ENCODE peak calls at places on chromosomes 12 and 14, in six cellular contexts. V is IMR-90, B is trophoblast cell, T is mesenchymal stem cell, Z is H9, P is H1. A is an unnamed sample.
A peak's percentile ranks its signal among the peaks of the same experiment; 100 is the strongest.

GRCh38 chr12:15774819-15775218 is 14.4 kb downstream of the EPS8 start:
- DNase-seq in V (peak; percentile 51), B (no peak), T (no peak), Z (no peak), P (no peak), A (no peak)

GRCh38 chr12:232731-233614 is 19.0 kb upstream of the SLC6A12 start:
- DNase-seq in V (no peak), B (no peak), T (no peak), Z (peak; percentile 36), P (no peak), A (no peak)

GRCh38 chr12:83759906-83760305 is 1073.2 kb downstream of the TMTC2 start:
- DNase-seq in V (no peak), B (no peak), T (no peak), Z (no peak), P (no peak), A (no peak)

GRCh38 chr12:93302331-93303229 is 75.1 kb upstream of the NUDT4 start:
- DNase-seq in V (peak; percentile 97), B (no peak), T (peak; percentile 35), Z (no peak), P (no peak), A (no peak)

GRCh38 chr14:50560929-50561280 is 960 bp downstream of the ATL1 start:
- DNase-seq in V (peak; percentile 71), B (peak; percentile 81), T (peak; percentile 71), Z (peak; percentile 36), P (no peak), A (peak; percentile 63)

GRCh38 chr12:58533652-58534051 is 386.7 kb downstream of the LRIG3 start:
- DNase-seq in V (no peak), B (no peak), T (no peak), Z (no peak), P (no peak), A (no peak)

GRCh38 chr12:31929140-31929526 is 30.1 kb upstream of the RESF1 start:
- DNase-seq in V (no peak), B (no peak), T (no peak), Z (no peak), P (no peak), A (no peak)

GRCh38 chr12:100798799-100799198 is 4.2 kb downstream of the ANO4 start:
- DNase-seq in V (peak; percentile 52), B (no peak), T (peak; percentile 95), Z (no peak), P (no peak), A (no peak)

GRCh38 chr12:68435238-68435637 is 103.1 kb upstream of the MDM1 start:
- DNase-seq in V (no peak), B (no peak), T (no peak), Z (no peak), P (no peak), A (no peak)

GRCh38 chr12:68434391-68435007 is 102.3 kb upstream of the MDM1 start:
- DNase-seq in V (no peak), B (no peak), T (no peak), Z (no peak), P (no peak), A (no peak)

GRCh38 chr12:68440068-68440581 is 108.0 kb upstream of the MDM1 start:
- DNase-seq in V (peak; percentile 70), B (peak; percentile 44), T (peak; percentile 50), Z (no peak), P (no peak), A (no peak)

GRCh38 chr12:68435816-68436215 is 103.7 kb upstream of the MDM1 start:
- DNase-seq in V (peak; percentile 93), B (peak; percentile 73), T (peak; percentile 65), Z (no peak), P (no peak), A (no peak)

DNA sequence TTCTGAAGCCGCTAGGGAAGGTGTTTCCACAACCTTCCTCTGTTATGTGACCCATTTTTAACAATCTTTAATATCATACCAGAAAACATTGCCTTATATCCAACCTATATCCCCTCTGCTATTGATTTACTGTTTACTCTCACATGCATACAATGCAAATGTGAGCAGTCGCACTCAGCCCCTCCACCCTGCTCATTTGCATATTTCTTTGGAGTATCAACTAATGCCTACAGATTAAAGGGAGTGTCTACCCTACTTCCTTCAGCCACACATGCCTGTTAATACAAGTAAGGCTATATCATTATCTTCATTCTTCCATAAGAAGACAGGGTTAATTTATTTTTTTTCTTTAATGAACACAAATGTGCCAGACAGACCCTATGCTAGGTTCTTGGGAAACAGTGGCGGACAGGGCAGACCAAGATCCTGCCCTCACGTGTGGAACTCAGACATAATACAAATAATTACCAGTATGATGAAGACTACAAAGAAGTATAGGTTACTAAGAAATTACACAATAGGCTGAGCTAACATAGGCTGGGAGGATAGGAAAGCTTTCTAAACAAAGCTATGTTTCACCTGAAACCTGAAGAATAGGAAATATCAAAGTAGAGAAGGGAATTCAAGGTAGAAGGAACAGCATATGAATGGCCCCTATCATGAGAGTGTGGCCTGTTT is 107.3 kb upstream of the MDM1 start:
- DNase-seq in V (no peak), B (no peak), T (no peak), Z (no peak), P (no peak), A (no peak)
- H2AFZ ChIP-seq in V (peak overlapping the region; percentile 78), B (no peak overlapping the region), T (peak overlapping the region; percentile 63), Z (no peak overlapping the region), P (peak overlapping the region; percentile 92), A (peak overlapping the region; percentile 1)

GRCh38 chr12:120528861-120529525 is at the start of gene COQ5:
- DNase-seq in V (peak; percentile 83), B (peak; percentile 77), T (peak; percentile 91), Z (peak; percentile 93), P (peak; percentile 41), A (peak; percentile 88)
- H3K18ac ChIP-seq in V (peak within 1 kb of the TSS; percentile 85), B (peak within 1 kb of the TSS; percentile 56), T (peak within 1 kb of the TSS; percentile 84), Z (peak within 1 kb of the TSS; percentile 96), P (peak within 1 kb of the TSS; percentile 89), A (peak within 1 kb of the TSS; percentile 98)

GRCh38 chr14:60332046-60332399 is 83.0 kb downstream of the PPM1A start:
- DNase-seq in V (no peak), B (no peak), T (no peak), Z (no peak), P (no peak), A (no peak)

GRCh38 chr14:60328588-60328987 is 79.6 kb downstream of the PPM1A start:
- DNase-seq in V (no peak), B (no peak), T (no peak), Z (peak; percentile 64), P (no peak), A (no peak)

GRCh38 chr14:60327447-60328331 is 78.7 kb downstream of the PPM1A start:
- DNase-seq in V (peak; percentile 20), B (no peak), T (no peak), Z (peak; percentile 51), P (no peak), A (no peak)

GRCh38 chr14:60332869-60333268 is 83.8 kb downstream of the PPM1A start:
- DNase-seq in V (no peak), B (no peak), T (no peak), Z (no peak), P (no peak), A (no peak)

GRCh38 chr14:60331201-60332045 is 82.4 kb downstream of the PPM1A start:
- DNase-seq in V (peak; percentile 37), B (peak; percentile 53), T (peak; percentile 57), Z (peak; percentile 86), P (peak; percentile 68), A (peak; percentile 88)
- H2AFZ ChIP-seq in V (peak overlapping the region; percentile 91), B (no peak overlapping the region), T (no peak overlapping the region), Z (peak overlapping the region; percentile 76), P (peak overlapping the region; percentile 97), A (peak overlapping the region; percentile 86)

GRCh38 chr14:89440997-89441909 is 24.2 kb upstream of the FOXN3 start:
- DNase-seq in V (no peak), B (no peak), T (no peak), Z (peak; percentile 93), P (peak; percentile 88), A (no peak)

GRCh38 chr14:89435527-89436273 is 18.7 kb upstream of the FOXN3 start:
- DNase-seq in V (no peak), B (no peak), T (no peak), Z (no peak), P (no peak), A (no peak)

GRCh38 chr14:89432226-89432625 is 15.2 kb upstream of the FOXN3 start:
- DNase-seq in V (no peak), B (no peak), T (no peak), Z (no peak), P (no peak), A (no peak)

GRCh38 chr14:89436274-89436656 is 19.2 kb upstream of the FOXN3 start:
- DNase-seq in V (no peak), B (no peak), T (no peak), Z (no peak), P (no peak), A (no peak)
- H3K18ac ChIP-seq in V (no peak overlapping the region), B (no peak overlapping the region), T (no peak overlapping the region), Z (no peak overlapping the region), P (no peak overlapping the region), A (no peak overlapping the region)

DNA sequence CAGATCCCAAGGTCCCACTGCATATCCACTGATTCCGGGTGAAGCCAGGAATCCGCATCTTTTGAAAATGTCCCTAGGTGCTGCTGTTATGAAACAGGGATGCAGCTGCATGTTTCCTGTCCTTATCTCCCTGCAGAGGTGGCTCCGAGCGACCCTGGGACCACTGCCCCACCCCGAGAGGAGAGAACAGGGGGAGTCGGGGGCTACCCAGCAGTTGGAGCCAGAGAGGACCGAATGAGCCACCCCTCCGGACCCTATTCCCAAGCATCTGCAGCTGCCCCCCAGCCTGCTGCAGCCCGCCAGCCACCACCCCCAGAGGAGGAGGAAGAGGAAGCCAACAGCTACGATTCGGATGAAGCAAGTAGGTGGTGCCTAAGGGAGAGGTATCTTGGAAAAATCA is 30.3 kb upstream of the OAS1 start:
- DNase-seq in V (no peak), B (no peak), T (no peak), Z (no peak), P (no peak), A (no peak)
- H2AFZ ChIP-seq in V (no peak overlapping the region), B (no peak overlapping the region), T (no peak overlapping the region), Z (no peak overlapping the region), P (peak overlapping the region; percentile 87), A (no peak overlapping the region)

GRCh38 chr14:52950410-52950897 is 396 bp downstream of the FERMT2 start:
- DNase-seq in V (peak; percentile 29), B (peak; percentile 81), T (peak; percentile 71), Z (peak; percentile 46), P (no peak), A (peak; percentile 45)

GRCh38 chr14:52948039-52948438 is 2.8 kb downstream of the FERMT2 start:
- DNase-seq in V (no peak), B (peak; percentile 60), T (peak; percentile 58), Z (no peak), P (no peak), A (no peak)

GRCh38 chr14:52949249-52949648 is 1.6 kb downstream of the FERMT2 start:
- DNase-seq in V (no peak), B (no peak), T (no peak), Z (no peak), P (no peak), A (no peak)

GRCh38 chr14:52949711-52950409 is 990 bp downstream of the FERMT2 start:
- DNase-seq in V (peak; percentile 46), B (peak; percentile 76), T (peak; percentile 75), Z (no peak), P (no peak), A (no peak)

GRCh38 chr14:52948836-52949235 is 2.0 kb downstream of the FERMT2 start:
- DNase-seq in V (no peak), B (no peak), T (no peak), Z (no peak), P (no peak), A (no peak)
- H3K18ac ChIP-seq in V (peak overlapping the region; percentile 30), B (no peak overlapping the region), T (no peak overlapping the region), Z (no peak overlapping the region), P (no peak overlapping the region), A (no peak overlapping the region)

GRCh38 chr12:8658361-8658760 is 4.3 kb downstream of the MFAP5 start:
- DNase-seq in V (peak; percentile 50), B (peak; percentile 73), T (no peak), Z (no peak), P (no peak), A (no peak)
- H2AFZ ChIP-seq in V (peak overlapping the region; percentile 41), B (no peak overlapping the region), T (no peak overlapping the region), Z (peak overlapping the region; percentile 89), P (no peak overlapping the region), A (peak overlapping the region; percentile 29)

A was measured in neuronal stem cell.